ENCODE peak calls at places on chromosomes 7 and 10, in six cellular contexts. K is fibroblast of lung, N is PC-9, Y is vagina, B is PC-3, H is IMR-90. E is an unnamed sample.

GRCh38 chr10:117596666-117597065 is 54.1 kb downstream of the EMX2 start:
- DNase-seq in K (no peak), N (no peak), Y (no peak), B (peak; percentile 39), H (no peak), E (no peak)

GRCh38 chr10:70481831-70482530 is 3.4 kb downstream of the PALD1 start:
- DNase-seq in K (no peak), N (no peak), Y (no peak), B (no peak), H (no peak), E (no peak)

GRCh38 chr7:80183900-80184685 is 49.5 kb downstream of the GNAI1 start:
- DNase-seq in K (peak; percentile 13), N (no peak), Y (no peak), B (no peak), H (no peak), E (no peak)

GRCh38 chr7:151795168-151795754 is 81.7 kb downstream of the PRKAG2 start:
- DNase-seq in K (no peak), N (no peak), Y (no peak), B (peak; percentile 34), H (no peak), E (no peak)

GRCh38 chr10:19832624-19833507 is 16.6 kb downstream of the PLXDC2 start:
- DNase-seq in K (peak; percentile 42), N (no peak), Y (no peak), B (no peak), H (no peak), E (peak; percentile 73)

GRCh38 chr7:24422611-24423010 is 138.6 kb downstream of the NPY start:
- DNase-seq in K (no peak), N (no peak), Y (no peak), B (no peak), H (no peak), E (no peak)

GRCh38 chr7:18455644-18456043 is 39.9 kb upstream of the HDAC9 start:
- DNase-seq in K (no peak), N (no peak), Y (no peak), B (no peak), H (no peak), E (no peak)

GRCh38 chr7:107813524-107813923 is 10.5 kb upstream of the SLC26A3 start:
- DNase-seq in K (no peak), N (no peak), Y (no peak), B (no peak), H (no peak), E (no peak)

GRCh38 chr10:116769368-116769767 is 27.0 kb upstream of the HSPA12A start:
- DNase-seq in K (no peak), N (no peak), Y (no peak), B (no peak), H (no peak), E (no peak)

GRCh38 chr10:677038-677437 is 12.4 kb downstream of the DIP2C start:
- DNase-seq in K (peak; percentile 33), N (no peak), Y (peak; percentile 10), B (no peak), H (no peak), E (no peak)

GRCh38 chr10:9562001-9562505 is 1455.6 kb upstream of the CELF2 start:
- DNase-seq in K (no peak), N (no peak), Y (no peak), B (no peak), H (no peak), E (no peak)

GRCh38 chr7:28605427-28605826 is 193.1 kb downstream of the CREB5 start:
- DNase-seq in K (no peak), N (no peak), Y (no peak), B (no peak), H (no peak), E (no peak)

GRCh38 chr10:42977032-42977416 is 99.8 kb upstream of the RET start:
- DNase-seq in K (no peak), N (no peak), Y (peak; percentile 80), B (no peak), H (no peak), E (no peak)

GRCh38 chr10:103076996-103077395 is 116.1 kb downstream of the NT5C2 start:
- DNase-seq in K (no peak), N (no peak), Y (no peak), B (no peak), H (no peak), E (no peak)

GRCh38 chr7:142567676-142568075 is 181.6 kb upstream of the PRSS1 start:
- DNase-seq in K (no peak), N (no peak), Y (no peak), B (no peak), H (no peak), E (no peak)

DNA sequence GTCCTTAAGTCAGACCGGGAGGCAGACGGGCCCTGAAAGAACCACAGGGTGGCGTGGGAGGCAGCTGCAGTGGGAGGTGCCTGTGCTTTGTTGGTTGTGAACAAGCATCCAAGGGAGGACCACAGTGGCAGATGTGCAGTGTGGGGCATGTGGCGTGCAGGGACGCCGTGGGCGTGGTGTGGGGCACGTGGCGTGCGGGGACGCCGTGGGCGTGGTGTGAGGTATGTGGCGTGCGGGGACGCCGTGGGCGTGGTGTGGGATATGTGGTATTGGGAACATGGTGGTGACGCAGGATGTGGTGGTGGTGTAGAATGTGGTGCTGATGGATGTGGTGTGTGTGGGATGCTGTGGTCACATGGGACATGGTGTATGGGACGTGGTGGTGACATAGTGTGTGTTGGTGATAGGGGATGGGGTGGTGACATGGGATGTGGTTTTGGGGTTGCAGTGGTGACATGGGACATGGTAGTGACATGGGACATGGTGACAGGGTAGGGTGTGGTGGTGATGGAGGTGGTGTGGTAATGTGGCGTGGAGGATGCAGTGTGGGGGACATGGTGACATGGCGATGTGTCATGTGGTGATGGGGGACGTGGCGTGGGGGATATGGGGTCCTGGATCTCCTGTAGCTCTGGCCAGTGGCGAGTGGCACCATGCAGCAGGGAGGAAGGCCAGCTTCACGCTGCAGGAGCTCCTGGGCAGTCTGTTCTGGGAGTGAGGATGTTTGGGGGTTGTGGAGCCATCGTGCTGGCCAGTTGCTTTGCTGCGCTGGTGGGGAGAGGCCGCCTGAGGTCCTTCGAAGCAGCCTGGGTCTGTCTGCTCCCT is 78.8 kb downstream of the INPP5A start:
- DNase-seq in K (no peak), N (no peak), Y (no peak), B (no peak), H (no peak), E (no peak)
- H3K27ac ChIP-seq in K (no peak overlapping the region), N (no peak overlapping the region), Y (no peak overlapping the region), B (no peak overlapping the region), H (no peak overlapping the region), E (no peak overlapping the region)

DNA sequence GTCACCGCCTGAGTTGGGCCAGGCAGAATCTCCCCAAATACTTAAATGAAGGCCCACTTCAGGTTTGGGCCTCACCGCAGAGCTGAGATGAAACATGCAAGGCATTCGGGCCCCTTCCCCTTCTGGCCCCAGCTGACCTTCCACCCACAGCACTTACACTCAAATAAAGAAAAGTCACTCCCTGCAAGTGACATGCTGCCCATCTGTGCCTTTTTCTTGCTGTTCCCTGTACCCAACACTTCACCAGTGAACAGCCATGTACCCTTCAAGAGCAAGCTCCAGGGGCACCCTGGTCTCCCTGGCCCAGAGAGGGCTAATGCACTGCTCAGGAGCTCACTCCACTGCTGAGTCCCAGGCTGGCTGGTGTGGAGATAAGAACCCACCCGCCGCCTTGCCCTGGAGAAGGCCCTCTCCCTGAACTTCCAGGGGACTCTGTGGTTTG is 40.7 kb downstream of the ZCCHC24 start:
- DNase-seq in K (no peak), N (no peak), Y (no peak), B (no peak), H (no peak), E (no peak)
- H3K27ac ChIP-seq in K (peak overlapping the region; percentile 19), N (no peak overlapping the region), Y (no peak overlapping the region), B (no peak overlapping the region), H (peak overlapping the region; percentile 60), E (no peak overlapping the region)

DNA sequence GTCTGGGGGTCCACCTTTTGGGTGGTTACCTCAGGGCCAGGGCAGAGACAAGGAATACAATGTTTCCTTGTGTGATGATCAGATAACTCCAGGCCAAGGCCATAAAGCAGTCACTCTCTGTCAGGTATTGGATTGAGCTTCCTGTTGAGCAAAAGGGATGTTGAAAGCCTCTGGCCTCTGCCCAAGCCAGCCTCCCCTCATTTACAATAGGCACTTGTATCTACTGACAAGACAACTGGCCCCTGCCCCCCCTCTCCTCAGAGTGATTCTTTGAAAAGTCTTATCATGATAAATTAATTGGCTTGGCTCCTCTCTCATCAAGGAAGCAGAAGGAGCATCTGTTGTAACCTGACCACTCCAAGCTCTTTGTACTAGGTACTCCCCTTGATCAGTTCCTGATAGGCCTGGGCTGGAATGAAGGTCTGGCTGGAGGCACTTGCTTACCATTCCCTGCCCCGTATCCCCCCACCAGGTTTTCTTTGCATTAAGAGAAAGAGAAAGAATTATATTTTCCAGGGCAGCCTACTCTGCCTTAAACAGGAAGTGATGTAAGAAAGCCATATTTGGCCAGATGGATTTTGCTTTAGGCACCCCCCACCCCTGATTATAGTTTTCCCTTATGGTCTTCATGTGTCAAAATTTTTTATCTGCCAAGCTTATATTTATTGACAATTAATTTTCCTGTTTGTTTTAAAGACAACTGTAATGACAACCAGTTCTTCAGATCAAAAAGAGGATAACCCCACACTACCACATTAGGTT is 42.1 kb upstream of the HPS1 start:
- DNase-seq in K (no peak), N (no peak), Y (no peak), B (peak; percentile 57), H (no peak), E (peak; percentile 57)
- H3K27ac ChIP-seq in K (no peak overlapping the region), N (no peak overlapping the region), Y (peak overlapping the region; percentile 28), B (peak overlapping the region; percentile 36), H (no peak overlapping the region), E (peak overlapping the region; percentile 74)

GRCh38 chr7:137950967-137951366 is 50.9 kb downstream of the CREB3L2 start:
- DNase-seq in K (no peak), N (no peak), Y (no peak), B (no peak), H (no peak), E (no peak)

GRCh38 chr7:137953692-137954470 is 48.0 kb downstream of the CREB3L2 start:
- DNase-seq in K (peak; percentile 82), N (peak; percentile 65), Y (no peak), B (peak; percentile 75), H (peak; percentile 84), E (peak; percentile 43)

GRCh38 chr7:137951700-137952099 is 50.2 kb downstream of the CREB3L2 start:
- DNase-seq in K (no peak), N (no peak), Y (no peak), B (no peak), H (no peak), E (no peak)

GRCh38 chr7:137953043-137953691 is 48.7 kb downstream of the CREB3L2 start:
- DNase-seq in K (peak; percentile 96), N (no peak), Y (no peak), B (no peak), H (peak; percentile 98), E (no peak)

DNA sequence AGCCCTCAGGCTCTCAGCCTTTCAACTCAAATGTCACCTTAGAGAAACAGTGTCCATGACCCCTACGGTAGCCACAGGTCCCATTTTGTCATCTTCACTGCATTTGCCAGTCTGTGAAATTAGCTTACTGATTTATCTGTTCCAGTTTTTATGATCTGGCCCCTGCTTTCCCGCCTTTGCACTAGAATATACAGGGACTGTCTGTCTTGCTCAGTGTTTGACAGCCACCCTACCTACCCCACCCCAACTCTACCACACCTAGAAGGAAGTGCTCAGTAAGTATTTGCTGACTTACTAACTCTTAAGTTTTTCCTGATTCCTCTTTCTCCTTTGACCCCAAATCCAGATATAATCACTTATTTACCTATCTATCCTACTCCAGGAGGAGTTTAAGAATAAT is 49.5 kb downstream of the CREB3L2 start:
- DNase-seq in K (no peak), N (peak; percentile 30), Y (no peak), B (peak; percentile 28), H (no peak), E (no peak)
- H3K27ac ChIP-seq in K (peak overlapping the region; percentile 89), N (peak overlapping the region; percentile 90), Y (peak overlapping the region; percentile 24), B (peak overlapping the region; percentile 92), H (no peak overlapping the region), E (peak overlapping the region; percentile 44)

E was measured in epithelial cell of prostate.